ENCODE peak calls at places on chromosomes 2 and 18, in seven cellular contexts. One of them, this sample, is unnamed.

GRCh38 chr2:120894936-120895335 is 159.3 kb downstream of the GLI2 start:
- DNase-seq in AG04449: no peak
- DNase-seq in neural progenitor cell: no peak
- DNase-seq in IMR-90: no peak
- DNase-seq in NCI-H748 treated with DMSO at 0.1 percent for 48 hours: no peak
- DNase-seq in left lobe of liver: no peak
- DNase-seq in COLO829: no peak
- DNase-seq in this sample: no peak

GRCh38 chr2:127426501-127427354 is 8.5 kb downstream of the PROC start:
- DNase-seq in AG04449: no peak
- DNase-seq in neural progenitor cell: no peak
- DNase-seq in IMR-90: no peak
- DNase-seq in NCI-H748 treated with DMSO at 0.1 percent for 48 hours: no peak
- DNase-seq in left lobe of liver: no peak
- DNase-seq in COLO829: no peak
- DNase-seq in this sample: no peak

GRCh38 chr2:114812261-114812660 is 369.8 kb downstream of the DPP10 start:
- DNase-seq in AG04449: no peak
- DNase-seq in neural progenitor cell: no peak
- DNase-seq in IMR-90: no peak
- DNase-seq in NCI-H748 treated with DMSO at 0.1 percent for 48 hours: no peak
- DNase-seq in left lobe of liver: no peak
- DNase-seq in COLO829: no peak
- DNase-seq in this sample: no peak

GRCh38 chr2:11592671-11593574 is 59.1 kb downstream of the GREB1 start:
- DNase-seq in AG04449: no peak
- DNase-seq in neural progenitor cell: peak
- DNase-seq in IMR-90: no peak
- DNase-seq in NCI-H748 treated with DMSO at 0.1 percent for 48 hours: no peak
- DNase-seq in left lobe of liver: no peak
- DNase-seq in COLO829: no peak
- DNase-seq in this sample: no peak

GRCh38 chr2:99821572-99822369 is 320.6 kb downstream of the AFF3 start:
- DNase-seq in AG04449: no peak
- DNase-seq in neural progenitor cell: no peak
- DNase-seq in IMR-90: peak
- DNase-seq in NCI-H748 treated with DMSO at 0.1 percent for 48 hours: no peak
- DNase-seq in left lobe of liver: no peak
- DNase-seq in COLO829: no peak
- DNase-seq in this sample: no peak

GRCh38 chr2:120763931-120764330 is 28.3 kb downstream of the GLI2 start:
- DNase-seq in AG04449: no peak
- DNase-seq in neural progenitor cell: no peak
- DNase-seq in IMR-90: no peak
- DNase-seq in NCI-H748 treated with DMSO at 0.1 percent for 48 hours: no peak
- DNase-seq in left lobe of liver: no peak
- DNase-seq in COLO829: no peak
- DNase-seq in this sample: no peak

GRCh38 chr2:234422895-234423505 is 73.9 kb downstream of the ARL4C start:
- DNase-seq in AG04449: no peak
- DNase-seq in neural progenitor cell: no peak
- DNase-seq in IMR-90: no peak
- DNase-seq in NCI-H748 treated with DMSO at 0.1 percent for 48 hours: no peak
- DNase-seq in left lobe of liver: no peak
- DNase-seq in COLO829: no peak
- DNase-seq in this sample: no peak

GRCh38 chr2:71990122-71990521 is 157.5 kb downstream of the CYP26B1 start:
- DNase-seq in AG04449: no peak
- DNase-seq in neural progenitor cell: no peak
- DNase-seq in IMR-90: no peak
- DNase-seq in NCI-H748 treated with DMSO at 0.1 percent for 48 hours: no peak
- DNase-seq in left lobe of liver: no peak
- DNase-seq in COLO829: no peak
- DNase-seq in this sample: no peak

GRCh38 chr2:31812051-31812798 is 198.6 kb downstream of the MEMO1 start:
- DNase-seq in AG04449: no peak
- DNase-seq in neural progenitor cell: no peak
- DNase-seq in IMR-90: peak
- DNase-seq in NCI-H748 treated with DMSO at 0.1 percent for 48 hours: no peak
- DNase-seq in left lobe of liver: peak
- DNase-seq in COLO829: no peak
- DNase-seq in this sample: no peak

GRCh38 chr2:73938761-73939352 is 12.2 kb downstream of the DGUOK start:
- DNase-seq in AG04449: peak
- DNase-seq in neural progenitor cell: no peak
- DNase-seq in IMR-90: peak
- DNase-seq in NCI-H748 treated with DMSO at 0.1 percent for 48 hours: no peak
- DNase-seq in left lobe of liver: no peak
- DNase-seq in COLO829: no peak
- DNase-seq in this sample: no peak

GRCh38 chr2:157173740-157174184 is 83.7 kb upstream of the GALNT5 start:
- DNase-seq in AG04449: peak
- DNase-seq in neural progenitor cell: no peak
- DNase-seq in IMR-90: peak
- DNase-seq in NCI-H748 treated with DMSO at 0.1 percent for 48 hours: no peak
- DNase-seq in left lobe of liver: no peak
- DNase-seq in COLO829: peak
- DNase-seq in this sample: peak

GRCh38 chr2:216694201-216694825 is 1.0 kb downstream of the IGFBP5 start:
- DNase-seq in AG04449: no peak
- DNase-seq in neural progenitor cell: peak
- DNase-seq in IMR-90: no peak
- DNase-seq in NCI-H748 treated with DMSO at 0.1 percent for 48 hours: peak
- DNase-seq in left lobe of liver: no peak
- DNase-seq in COLO829: no peak
- DNase-seq in this sample: peak

GRCh38 chr2:196697825-196698224 is 58.3 kb downstream of the CCDC150 start:
- DNase-seq in AG04449: no peak
- DNase-seq in neural progenitor cell: no peak
- DNase-seq in IMR-90: no peak
- DNase-seq in NCI-H748 treated with DMSO at 0.1 percent for 48 hours: no peak
- DNase-seq in left lobe of liver: no peak
- DNase-seq in COLO829: no peak
- DNase-seq in this sample: no peak

GRCh38 chr2:85462337-85462736 is 43.8 kb downstream of the SH2D6 start:
- DNase-seq in AG04449: no peak
- DNase-seq in neural progenitor cell: no peak
- DNase-seq in IMR-90: no peak
- DNase-seq in NCI-H748 treated with DMSO at 0.1 percent for 48 hours: no peak
- DNase-seq in left lobe of liver: no peak
- DNase-seq in COLO829: no peak
- DNase-seq in this sample: no peak

GRCh38 chr2:61640406-61640805 is 102.2 kb upstream of the XPO1 start:
- DNase-seq in AG04449: no peak
- DNase-seq in neural progenitor cell: peak
- DNase-seq in IMR-90: peak
- DNase-seq in NCI-H748 treated with DMSO at 0.1 percent for 48 hours: no peak
- DNase-seq in left lobe of liver: no peak
- DNase-seq in COLO829: no peak
- DNase-seq in this sample: no peak

GRCh38 chr2:222952204-222952603 is 91.4 kb downstream of the ACSL3 start:
- DNase-seq in AG04449: no peak
- DNase-seq in neural progenitor cell: no peak
- DNase-seq in IMR-90: no peak
- DNase-seq in NCI-H748 treated with DMSO at 0.1 percent for 48 hours: peak
- DNase-seq in left lobe of liver: no peak
- DNase-seq in COLO829: no peak
- DNase-seq in this sample: peak

GRCh38 chr2:25664531-25665307 is 8.7 kb downstream of the DTNB start:
- DNase-seq in AG04449: no peak
- DNase-seq in neural progenitor cell: peak
- DNase-seq in IMR-90: peak
- DNase-seq in NCI-H748 treated with DMSO at 0.1 percent for 48 hours: peak
- DNase-seq in left lobe of liver: no peak
- DNase-seq in COLO829: peak
- DNase-seq in this sample: peak

GRCh38 chr2:232525796-232526195 is at the start of gene CHRND:
- DNase-seq in AG04449: no peak
- DNase-seq in neural progenitor cell: peak
- DNase-seq in IMR-90: no peak
- DNase-seq in NCI-H748 treated with DMSO at 0.1 percent for 48 hours: no peak
- DNase-seq in left lobe of liver: no peak
- DNase-seq in COLO829: no peak
- DNase-seq in this sample: peak

GRCh38 chr2:23912054-23912453 is 14.9 kb downstream of the ATAD2B start:
- DNase-seq in AG04449: no peak
- DNase-seq in neural progenitor cell: no peak
- DNase-seq in IMR-90: peak
- DNase-seq in NCI-H748 treated with DMSO at 0.1 percent for 48 hours: no peak
- DNase-seq in left lobe of liver: no peak
- DNase-seq in COLO829: no peak
- DNase-seq in this sample: no peak

GRCh38 chr2:172097557-172098131 is 5.1 kb downstream of the DLX2 start:
- DNase-seq in AG04449: no peak
- DNase-seq in neural progenitor cell: peak
- DNase-seq in IMR-90: no peak
- DNase-seq in NCI-H748 treated with DMSO at 0.1 percent for 48 hours: no peak
- DNase-seq in left lobe of liver: no peak
- DNase-seq in COLO829: peak
- DNase-seq in this sample: peak

GRCh38 chr18:57210101-57210661 is 63.3 kb downstream of the BOD1L2 start:
- DNase-seq in AG04449: peak
- DNase-seq in neural progenitor cell: peak
- DNase-seq in IMR-90: peak
- DNase-seq in NCI-H748 treated with DMSO at 0.1 percent for 48 hours: peak
- DNase-seq in left lobe of liver: no peak
- DNase-seq in COLO829: peak
- DNase-seq in this sample: peak

GRCh38 chr18:44079602-44080001 is 601.1 kb upstream of the SETBP1 start:
- DNase-seq in AG04449: peak
- DNase-seq in neural progenitor cell: no peak
- DNase-seq in IMR-90: peak
- DNase-seq in NCI-H748 treated with DMSO at 0.1 percent for 48 hours: no peak
- DNase-seq in left lobe of liver: no peak
- DNase-seq in COLO829: peak
- DNase-seq in this sample: no peak

GRCh38 chr2:101893676-101894381 is 97.9 kb upstream of the IL1R2 start:
- DNase-seq in AG04449: no peak
- DNase-seq in neural progenitor cell: peak
- DNase-seq in IMR-90: no peak
- DNase-seq in NCI-H748 treated with DMSO at 0.1 percent for 48 hours: no peak
- DNase-seq in left lobe of liver: no peak
- DNase-seq in COLO829: no peak
- DNase-seq in this sample: no peak